ENCODE peak calls at places on chromosomes 1 and 21, in four cellular contexts. T, A, B and I are unnamed samples.

GRCh38 chr21:37060296-37060695 is 12.6 kb downstream of the PIGP start:
- DNase-seq in T (peak; percentile 75), A (peak; percentile 52), B (no peak), I (peak; percentile 89)

GRCh38 chr1:216833516-216833915 is 110.3 kb upstream of the ESRRG start:
- DNase-seq in T (no peak), A (no peak), B (no peak), I (no peak)

GRCh38 chr1:22043175-22043769 is 9.2 kb upstream of the CDC42 start:
- DNase-seq in T (no peak), A (no peak), B (no peak), I (no peak)

GRCh38 chr21:14452031-14452778 is 69.3 kb upstream of the HSPA13 start:
- DNase-seq in T (no peak), A (peak; percentile 70), B (no peak), I (no peak)

GRCh38 chr21:22535630-22536029 is 1537.4 kb downstream of the NCAM2 start:
- DNase-seq in T (no peak), A (no peak), B (no peak), I (no peak)

GRCh38 chr1:206036661-206037455 is 13.2 kb upstream of the CTSE start:
- DNase-seq in T (no peak), A (no peak), B (no peak), I (no peak)

GRCh38 chr1:109133815-109134214 is 19.9 kb downstream of the ELAPOR1 start:
- DNase-seq in T (no peak), A (no peak), B (no peak), I (no peak)

GRCh38 chr1:177130426-177130825 is 34.1 kb downstream of the ASTN1 start:
- DNase-seq in T (no peak), A (no peak), B (no peak), I (no peak)

GRCh38 chr1:91402023-91402422 is 2.6 kb downstream of the HFM1 start:
- DNase-seq in T (no peak), A (peak; percentile 32), B (no peak), I (peak; percentile 3)

GRCh38 chr21:14995695-14996490 is 68.9 kb downstream of the NRIP1 start:
- DNase-seq in T (no peak), A (no peak), B (no peak), I (no peak)

GRCh38 chr1:100265562-100265930 is 470 bp upstream of the RTCA start:
- DNase-seq in T (peak; percentile 23), A (peak; percentile 61), B (no peak), I (peak; percentile 23)

GRCh38 chr21:42097274-42097673 is 26.2 kb downstream of the UMODL1 start:
- DNase-seq in T (no peak), A (no peak), B (no peak), I (no peak)

GRCh38 chr1:150621497-150622113 is 7.8 kb downstream of the ENSA start:
- DNase-seq in T (peak; percentile 54), A (peak; percentile 54), B (no peak), I (peak; percentile 48)

GRCh38 chr1:18955442-18956188 is 861 bp downstream of the IFFO2 start:
- DNase-seq in T (peak; percentile 44), A (peak; percentile 39), B (no peak), I (no peak)

GRCh38 chr1:43632135-43632670 is 17.7 kb upstream of the KDM4A start:
- DNase-seq in T (no peak), A (no peak), B (no peak), I (peak; percentile 44)

GRCh38 chr1:205300149-205300548 is 21.4 kb downstream of the NUAK2 start:
- DNase-seq in T (no peak), A (no peak), B (no peak), I (no peak)

GRCh38 chr1:38047603-38048146 is 1.1 kb upstream of the POU3F1 start:
- DNase-seq in T (no peak), A (no peak), B (no peak), I (no peak)

GRCh38 chr1:212962509-212962908 is 12.2 kb downstream of the VASH2 start:
- DNase-seq in T (no peak), A (no peak), B (no peak), I (no peak)

GRCh38 chr1:88883156-88883555 is 8.2 kb downstream of the GTF2B start:
- DNase-seq in T (no peak), A (no peak), B (no peak), I (no peak)

GRCh38 chr1:208737922-208738321 is 493.7 kb upstream of the PLXNA2 start:
- DNase-seq in T (no peak), A (no peak), B (no peak), I (no peak)

GRCh38 chr1:61770131-61770530 is 27.9 kb downstream of the PATJ start:
- DNase-seq in T (no peak), A (no peak), B (no peak), I (no peak)

GRCh38 chr1:1204425-1204920 is 1.9 kb downstream of the TNFRSF18 start:
- DNase-seq in T (no peak), A (no peak), B (no peak), I (no peak)

GRCh38 chr21:42112223-42112622 is 41.1 kb downstream of the UMODL1 start:
- DNase-seq in T (no peak), A (no peak), B (no peak), I (no peak)

GRCh38 chr1:91830242-91831131 is 55.5 kb downstream of the TGFBR3 start:
- DNase-seq in T (no peak), A (no peak), B (no peak), I (peak; percentile 84)

GRCh38 chr1:247291161-247291560 is 35.3 kb downstream of the VN1R5 start:
- DNase-seq in T (no peak), A (no peak), B (no peak), I (no peak)

GRCh38 chr1:97174039-97174704 is 452.6 kb downstream of the PTBP2 start:
- DNase-seq in T (no peak), A (no peak), B (no peak), I (no peak)

GRCh38 chr1:30684881-30685795 is 38.2 kb downstream of the MATN1 start:
- DNase-seq in T (no peak), A (peak; percentile 60), B (no peak), I (peak; percentile 78)

GRCh38 chr21:44647222-44647552 is 973 bp downstream of the KRTAP10-11 start:
- DNase-seq in T (no peak), A (no peak), B (no peak), I (no peak)

GRCh38 chr1:93081716-93082115 is 2.6 kb downstream of the MTF2 start:
- DNase-seq in T (no peak), A (no peak), B (no peak), I (no peak)

GRCh38 chr1:181541947-181542346 is 58.6 kb downstream of the CACNA1E start:
- DNase-seq in T (no peak), A (peak; percentile 20), B (no peak), I (no peak)

GRCh38 chr1:55869050-55869449 is 653.9 kb upstream of the USP24 start:
- DNase-seq in T (no peak), A (no peak), B (no peak), I (no peak)

GRCh38 chr1:195979646-195980045 is 628.6 kb downstream of the KCNT2 start:
- DNase-seq in T (no peak), A (no peak), B (no peak), I (no peak)

GRCh38 chr1:31625180-31625514 is 7.7 kb downstream of the HCRTR1 start:
- DNase-seq in T (no peak), A (no peak), B (no peak), I (no peak)

GRCh38 chr1:217482356-217483102 is 148.4 kb downstream of the GPATCH2 start:
- DNase-seq in T (no peak), A (no peak), B (peak; percentile 38), I (no peak)

GRCh38 chr1:33312413-33312749 is 8.5 kb downstream of the A3GALT2 start:
- DNase-seq in T (no peak), A (no peak), B (no peak), I (no peak)

GRCh38 chr1:225881081-225882007 is 836 bp downstream of the TMEM63A start:
- DNase-seq in T (no peak), A (peak; percentile 88), B (no peak), I (peak; percentile 23)

GRCh38 chr1:225880210-225880584 is 2.0 kb downstream of the TMEM63A start:
- DNase-seq in T (no peak), A (no peak), B (no peak), I (no peak)

GRCh38 chr1:225879521-225880209 is 2.5 kb downstream of the TMEM63A start:
- DNase-seq in T (no peak), A (peak; percentile 53), B (no peak), I (peak; percentile 21)

GRCh38 chr1:225882008-225882698 is at the start of gene TMEM63A:
- DNase-seq in T (peak; percentile 98), A (peak; percentile 95), B (peak; percentile 40), I (peak; percentile 82)

DNA sequence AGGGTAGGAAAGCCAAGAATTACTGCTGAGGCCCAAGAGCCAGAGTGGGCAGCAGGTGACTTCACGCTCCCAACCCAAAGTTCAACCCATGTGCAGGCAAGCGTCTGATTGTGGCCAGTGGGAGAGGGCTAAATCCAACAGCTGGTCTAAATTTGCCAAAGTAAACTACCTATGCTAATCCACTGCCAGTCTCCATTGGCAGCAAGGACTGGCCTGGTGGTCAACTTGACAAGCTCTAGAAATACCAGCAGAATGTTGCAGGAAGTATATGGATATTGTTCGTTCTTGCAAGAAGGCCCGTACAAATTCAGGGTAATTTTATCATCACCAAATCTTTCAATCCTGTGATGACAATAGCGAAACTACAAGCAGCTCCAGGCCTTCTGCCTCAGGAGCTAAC is 1.5 kb downstream of the TMEM63A start:
- DNase-seq in T (no peak), A (no peak), B (no peak), I (peak; percentile 21)
- TF ChIP-seq TARDBP in T (no peak), A (no peak), B (no peak), I (no peak)

DNA sequence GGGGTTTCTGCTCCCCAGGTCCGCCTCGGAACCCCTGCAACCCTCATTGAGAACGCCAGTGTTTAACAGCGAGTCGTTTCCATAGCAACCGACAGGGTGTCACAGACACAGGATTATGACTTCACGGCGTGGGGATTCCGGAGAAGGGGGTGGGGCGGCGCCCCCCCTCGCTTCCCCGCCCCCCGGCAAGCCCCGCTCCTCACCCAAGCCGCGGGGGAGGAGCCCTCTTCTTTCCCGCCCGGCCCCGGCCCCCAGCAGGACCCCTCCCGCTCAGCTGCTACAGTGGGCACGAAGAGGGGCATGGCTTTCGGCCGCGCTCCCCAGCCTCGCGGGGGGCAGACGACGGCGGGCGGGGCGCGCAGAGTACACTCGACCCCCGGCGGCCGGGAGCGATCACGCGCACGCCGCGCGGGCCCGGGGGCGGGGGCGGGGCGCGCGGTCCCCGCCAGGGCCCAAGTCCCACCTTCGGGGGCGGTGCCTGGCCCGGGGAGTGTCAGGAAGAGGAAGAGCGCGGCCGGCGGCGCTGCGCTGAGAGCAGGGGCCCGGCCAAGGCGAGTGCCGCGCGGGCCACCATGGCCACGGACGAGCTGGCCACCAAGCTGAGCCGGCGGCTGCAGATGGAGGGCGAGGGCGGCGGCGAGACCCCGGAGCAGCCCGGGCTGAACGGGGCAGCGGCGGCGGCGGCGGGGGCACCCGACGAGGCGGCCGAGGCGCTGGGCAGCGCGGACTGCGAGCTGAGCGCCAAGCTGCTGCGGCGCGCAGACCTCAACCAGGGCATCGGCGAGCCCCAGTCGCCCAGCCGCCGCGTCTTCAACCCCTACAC is at the start of gene EFHD2:
- DNase-seq in T (peak; percentile 91), A (peak; percentile 93), B (no peak), I (peak; percentile 54)
- TF ChIP-seq TARDBP in T (no peak), A (peak; percentile 39), B (no peak), I (no peak)

DNA sequence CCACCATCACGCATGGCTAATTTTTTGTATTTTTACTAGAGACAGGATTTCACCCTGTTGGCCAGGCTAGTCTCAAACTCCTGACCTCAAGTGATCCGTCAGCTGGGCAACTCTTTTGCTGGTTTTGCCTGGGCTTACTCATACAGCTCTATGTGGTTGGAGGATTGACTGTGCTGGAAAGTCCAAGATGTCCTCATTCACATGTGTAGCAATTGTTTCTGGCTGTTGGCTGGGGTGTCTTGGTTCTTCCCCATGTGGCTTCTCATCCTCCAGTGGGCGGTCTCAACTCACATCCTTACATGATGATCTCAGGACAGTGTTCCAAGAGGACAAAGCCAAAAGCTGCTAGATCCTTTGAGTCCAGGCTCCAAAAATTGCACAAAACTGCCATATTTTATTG is 53.3 kb downstream of the TEX35 start:
- DNase-seq in T (no peak), A (no peak), B (peak; percentile 56), I (no peak)
- TF ChIP-seq TARDBP in T (no peak), A (no peak), B (no peak), I (no peak)

GRCh38 chr1:10225573-10225972 is 15.2 kb downstream of the KIF1B start:
- DNase-seq in T (no peak), A (no peak), B (no peak), I (no peak)
- TF ChIP-seq TARDBP in T (no peak), A (no peak), B (no peak), I (no peak)